ENCODE peak calls at places on chromosomes 4 and X, in five cellular contexts. E is stromal cell of bone marrow; P is ACHN; G is activated T-cell treated with anti-CD3 and anti-CD28 coated beads for 1 hour; K is stimulated activated CD4-positive, alpha-beta T cell treated with anti-CD3 and anti-CD28 coated beads, TNF-alpha, amount 100 ng/mL, for 24 hours. Q is an unnamed sample.

GRCh38 chr4:174669278-174669677 is 147.0 kb upstream of the HPGD start:
- DNase-seq in E (peak; percentile 77), P (peak; percentile 80), G (no peak), K (no peak), Q (peak; percentile 87)

GRCh38 chrX:105228602-105229001 is 8.1 kb upstream of the TEX13A start:
- DNase-seq in E (no peak), P (no peak), G (no peak), K (no peak), Q (no peak)

GRCh38 chr4:115687356-115687755 is 573.9 kb upstream of the NDST4 start:
- DNase-seq in E (no peak), P (no peak), G (no peak), K (no peak), Q (no peak)

GRCh38 chr4:40672528-40673522 is 43.2 kb upstream of the RBM47 start:
- DNase-seq in E (peak; percentile 77), P (peak; percentile 94), G (no peak), K (no peak), Q (peak; percentile 79)

GRCh38 chrX:123738378-123738955 is 5.6 kb upstream of the THOC2 start:
- DNase-seq in E (no peak), P (peak; percentile 65), G (no peak), K (no peak), Q (no peak)

GRCh38 chr4:2745981-2746806 is 9.9 kb downstream of the TNIP2 start:
- DNase-seq in E (no peak), P (no peak), G (peak; percentile 74), K (peak; percentile 86), Q (peak; percentile 30)

GRCh38 chrX:38452603-38453002 is 100.2 kb downstream of the OTC start:
- DNase-seq in E (no peak), P (no peak), G (no peak), K (no peak), Q (no peak)

GRCh38 chr4:151143162-151143561 is 43.7 kb downstream of the RPS3A start:
- DNase-seq in E (peak; percentile 29), P (no peak), G (no peak), K (no peak), Q (no peak)

GRCh38 chrX:13078739-13079444 is 34.5 kb upstream of the FAM9C start:
- DNase-seq in E (peak; percentile 81), P (no peak), G (no peak), K (no peak), Q (peak; percentile 73)

GRCh38 chr4:118033148-118034060 is 882 bp upstream of the NDST3 start:
- DNase-seq in E (no peak), P (peak; percentile 69), G (no peak), K (no peak), Q (peak; percentile 12)

GRCh38 chr4:4838602-4839470 is 20.6 kb upstream of the MSX1 start:
- DNase-seq in E (no peak), P (no peak), G (no peak), K (no peak), Q (no peak)

GRCh38 chr4:140688711-140689598 is 67.2 kb downstream of the TBC1D9 start:
- DNase-seq in E (no peak), P (no peak), G (no peak), K (no peak), Q (no peak)

GRCh38 chr4:970854-971520 is 2.4 kb downstream of the DGKQ start:
- DNase-seq in E (no peak), P (no peak), G (no peak), K (no peak), Q (no peak)

GRCh38 chr4:658031-658667 is 15.9 kb downstream of the ATP5ME start:
- DNase-seq in E (no peak), P (no peak), G (no peak), K (no peak), Q (no peak)

GRCh38 chr4:183675625-183676024 is 16.5 kb downstream of the TRAPPC11 start:
- DNase-seq in E (no peak), P (no peak), G (no peak), K (no peak), Q (no peak)

GRCh38 chrX:152892499-152892898 is 5.4 kb upstream of the ZNF185 start:
- DNase-seq in E (no peak), P (no peak), G (no peak), K (no peak), Q (no peak)

GRCh38 chrX:14529288-14529989 is at the start of gene GLRA2:
- DNase-seq in E (peak; percentile 2), P (peak; percentile 13), G (peak; percentile 0), K (peak; percentile 0), Q (peak; percentile 8)

GRCh38 chr4:57318694-57319093 is 208.5 kb upstream of the IGFBP7 start:
- DNase-seq in E (no peak), P (no peak), G (no peak), K (no peak), Q (no peak)

GRCh38 chr4:112214397-112215264 is 17.0 kb upstream of the AP1AR start:
- DNase-seq in E (no peak), P (peak; percentile 58), G (no peak), K (no peak), Q (no peak)

GRCh38 chr4:139735381-139736256 is 70.0 kb downstream of the MGST2 start:
- DNase-seq in E (no peak), P (no peak), G (no peak), K (no peak), Q (no peak)

GRCh38 chr4:77927991-77928925 is 65.6 kb downstream of the MRPL1 start:
- DNase-seq in E (no peak), P (peak; percentile 14), G (no peak), K (no peak), Q (no peak)

GRCh38 chr4:384311-385010 is 46.8 kb downstream of the ZNF141 start:
- DNase-seq in E (no peak), P (no peak), G (no peak), K (no peak), Q (no peak)

GRCh38 chr4:183256343-183256742 is 63.7 kb downstream of the CLDN22 start:
- DNase-seq in E (no peak), P (no peak), G (no peak), K (no peak), Q (no peak)

GRCh38 chrX:47817421-47817820 is 19.3 kb upstream of the ZNF81 start:
- DNase-seq in E (no peak), P (no peak), G (no peak), K (no peak), Q (no peak)

GRCh38 chrX:12497832-12498591 is 293.2 kb upstream of the PRPS2 start:
- DNase-seq in E (no peak), P (peak; percentile 4), G (no peak), K (no peak), Q (no peak)

GRCh38 chrX:145848451-145848850 is 30.8 kb downstream of the SLITRK2 start:
- DNase-seq in E (no peak), P (no peak), G (no peak), K (no peak), Q (no peak)

GRCh38 chr4:172995704-172996103 is 172.9 kb upstream of the GALNT7 start:
- DNase-seq in E (no peak), P (no peak), G (no peak), K (no peak), Q (no peak)

GRCh38 chr4:185096032-185096653 is 46.9 kb upstream of the SLC25A4 start:
- DNase-seq in E (no peak), P (peak; percentile 30), G (no peak), K (no peak), Q (peak; percentile 13)

GRCh38 chr4:120415902-120416301 is 349.3 kb upstream of the MAD2L1 start:
- DNase-seq in E (no peak), P (no peak), G (no peak), K (no peak), Q (no peak)

Q was measured in GM04504.